ENCODE peak calls at places on chromosomes 4 and X, in seven cellular contexts. P, S, W, V, N, Z and L are unnamed samples.
A peak's percentile ranks its signal among the peaks of the same experiment; 100 is the strongest.

GRCh38 chrX:87337267-87337666 is 180.3 kb upstream of the KLHL4 start:
- DNase-seq in P (no peak), S (no peak), W (no peak), V (no peak), N (no peak), Z (no peak), L (no peak)

GRCh38 chr4:102437111-102437510 is 64.0 kb upstream of the NFKB1 start:
- DNase-seq in P (no peak), S (no peak), W (no peak), V (no peak), N (no peak), Z (no peak), L (no peak)

GRCh38 chr4:158667651-158668198 is 4.0 kb downstream of the C4orf46 start:
- DNase-seq in P (peak; percentile 14), S (no peak), W (no peak), V (no peak), N (no peak), Z (peak; percentile 53), L (peak; percentile 41)

GRCh38 chr4:142960134-142960533 is 114.0 kb upstream of the INPP4B start:
- DNase-seq in P (peak; percentile 21), S (no peak), W (no peak), V (no peak), N (no peak), Z (no peak), L (no peak)

GRCh38 chrX:11381464-11381863 is 88.3 kb downstream of the AMELX start:
- DNase-seq in P (peak; percentile 65), S (peak; percentile 50), W (no peak), V (peak; percentile 24), N (no peak), Z (peak; percentile 46), L (peak; percentile 55)

GRCh38 chr4:101649790-101650450 is 140.6 kb upstream of the BANK1 start:
- DNase-seq in P (no peak), S (no peak), W (no peak), V (no peak), N (no peak), Z (no peak), L (no peak)

GRCh38 chr4:57233391-57233790 is 123.2 kb upstream of the IGFBP7 start:
- DNase-seq in P (peak; percentile 13), S (no peak), W (no peak), V (no peak), N (no peak), Z (peak; percentile 3), L (no peak)

GRCh38 chrX:34365482-34365881 is 233.4 kb upstream of the FAM47A start:
- DNase-seq in P (peak; percentile 43), S (no peak), W (no peak), V (no peak), N (no peak), Z (peak; percentile 4), L (peak; percentile 29)

GRCh38 chrX:107579956-107580355 is 48.4 kb upstream of the PRPS1 start:
- DNase-seq in P (no peak), S (no peak), W (no peak), V (no peak), N (no peak), Z (no peak), L (no peak)

GRCh38 chrX:130125090-130125489 is 14.8 kb upstream of the ELF4 start:
- DNase-seq in P (peak; percentile 51), S (peak; percentile 79), W (no peak), V (no peak), N (no peak), Z (no peak), L (no peak)

GRCh38 chrX:120207009-120207610 is 43.5 kb upstream of the ZBTB33 start:
- DNase-seq in P (no peak), S (no peak), W (no peak), V (no peak), N (no peak), Z (peak; percentile 4), L (no peak)

GRCh38 chr4:19128176-19128575 is 1106.6 kb upstream of the LCORL start:
- DNase-seq in P (no peak), S (no peak), W (no peak), V (no peak), N (no peak), Z (no peak), L (no peak)

GRCh38 chrX:14864626-14865025 is 8.2 kb downstream of the FANCB start:
- DNase-seq in P (no peak), S (no peak), W (no peak), V (no peak), N (no peak), Z (no peak), L (no peak)

GRCh38 chr4:67198757-67199156 is 346.5 kb downstream of the CENPC start:
- DNase-seq in P (peak; percentile 63), S (no peak), W (no peak), V (no peak), N (no peak), Z (peak; percentile 48), L (peak; percentile 1)
- TF ChIP-seq CTCF in P (peak; percentile 58), S (no peak), W (peak; percentile 66), V (no peak), N (no peak), Z (no peak), L (no peak)

GRCh38 chr4:148704291-148704690 is 262.1 kb upstream of the NR3C2 start:
- DNase-seq in P (no peak), S (no peak), W (no peak), V (no peak), N (no peak), Z (no peak), L (no peak)
- TF ChIP-seq CTCF in P (no peak), S (no peak), W (no peak), V (no peak), N (no peak), Z (no peak), L (no peak)

DNA sequence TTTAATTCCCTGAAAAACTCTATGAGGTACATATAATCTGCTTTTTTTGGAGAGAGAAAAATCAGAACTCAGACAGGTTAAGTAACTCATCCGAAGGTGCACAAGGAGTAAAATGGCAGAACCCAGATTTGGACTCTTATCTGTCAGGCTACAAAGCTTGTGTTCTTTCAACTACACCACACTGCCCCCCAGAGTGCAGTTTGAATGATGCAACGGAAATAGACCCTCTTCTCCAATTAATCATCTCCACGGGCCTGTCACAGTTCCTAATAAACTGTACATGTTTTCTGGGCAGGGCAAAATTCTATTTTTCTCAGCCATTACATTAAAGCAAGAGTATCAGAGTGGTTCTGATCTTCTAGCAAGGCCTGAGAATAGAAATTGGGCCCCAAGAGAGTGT is 35.3 kb upstream of the DCX start:
- DNase-seq in P (peak; percentile 56), S (no peak), W (no peak), V (peak; percentile 4), N (no peak), Z (peak; percentile 16), L (peak; percentile 12)
- TF ChIP-seq CTCF in P (peak; percentile 44), S (no peak), W (peak; percentile 24), V (peak; percentile 4), N (no peak), Z (peak; percentile 8), L (no peak)

GRCh38 chrX:68146054-68146453 is 287.2 kb downstream of the OPHN1 start:
- DNase-seq in P (peak; percentile 44), S (no peak), W (no peak), V (peak; percentile 10), N (no peak), Z (peak; percentile 56), L (peak; percentile 17)
- TF ChIP-seq CTCF in P (peak; percentile 50), S (peak; percentile 9), W (peak; percentile 60), V (peak; percentile 7), N (no peak), Z (peak; percentile 55), L (peak; percentile 18)

GRCh38 chrX:51215266-51215665 is 117.4 kb upstream of the NUDT10 start:
- DNase-seq in P (no peak), S (no peak), W (no peak), V (no peak), N (no peak), Z (no peak), L (no peak)
- TF ChIP-seq CTCF in P (peak; percentile 9), S (no peak), W (no peak), V (no peak), N (no peak), Z (no peak), L (no peak)

DNA sequence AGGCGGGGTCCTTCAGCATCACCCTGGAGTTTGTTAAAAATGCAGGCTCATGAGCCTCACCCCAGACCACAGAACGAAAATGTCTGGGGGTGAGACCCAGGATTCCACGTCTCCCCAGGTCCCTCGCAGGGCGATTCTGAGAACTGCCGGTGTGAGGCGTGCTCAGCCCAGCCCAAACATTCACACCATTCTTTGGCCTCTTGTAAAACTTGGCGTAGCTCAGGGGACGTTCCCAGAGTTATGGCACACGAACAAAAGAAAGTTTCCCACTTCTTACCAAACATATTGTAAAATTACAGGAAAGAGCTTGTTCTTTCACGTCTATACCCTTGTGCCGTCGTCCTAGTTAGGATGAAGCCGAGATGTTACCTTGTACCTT is 12.9 kb downstream of the CD99 start:
- DNase-seq in P (no peak), S (peak; percentile 62), W (no peak), V (no peak), N (peak; percentile 72), Z (no peak), L (no peak)
- TF ChIP-seq CTCF in P (no peak), S (no peak), W (no peak), V (no peak), N (peak; percentile 37), Z (no peak), L (no peak)